ENCODE peak calls at places on chromosomes 1 and 21, in seven cellular contexts. P, I, T, J, N, M and K are unnamed samples.

GRCh38 chr1:44881011-44881632 is 38.1 kb upstream of the PTCH2 start:
- DNase-seq in T (peak; percentile 85), J (no peak), P (no peak), N (no peak), I (no peak), M (no peak), K (no peak)

GRCh38 chr1:204494281-204495077 is at the start of gene PIK3C2B:
- DNase-seq in P (peak; percentile 69), I (peak; percentile 94), J (peak; percentile 89), M (peak; percentile 82), N (peak; percentile 86), T (peak; percentile 73), K (peak; percentile 76)

GRCh38 chr1:65069186-65069585 is 78.8 kb upstream of the AK4 start:
- DNase-seq in J (no peak), T (no peak), P (no peak), N (no peak), I (no peak), M (no peak), K (no peak)

GRCh38 chr1:12056331-12056841 is 6.7 kb upstream of the TNFRSF8 start:
- DNase-seq in J (no peak), T (peak; percentile 25), I (no peak), N (no peak), P (no peak), M (no peak), K (no peak)

GRCh38 chr21:18603246-18603645 is 199.7 kb upstream of the TMPRSS15 start:
- DNase-seq in J (no peak), N (no peak), I (no peak), M (no peak), P (no peak), T (no peak), K (no peak)

GRCh38 chr1:26127235-26128163 is 15.9 kb downstream of the PDIK1L start:
- DNase-seq in J (no peak), M (peak; percentile 2), T (no peak), N (no peak), P (no peak), I (peak; percentile 55), K (peak; percentile 64)

GRCh38 chr1:166170075-166170474 is 3.3 kb upstream of the FAM78B start:
- DNase-seq in N (no peak), T (no peak), I (no peak), P (no peak), M (no peak), J (no peak), K (no peak)

GRCh38 chr1:233112184-233113008 is 162.0 kb downstream of the NTPCR start:
- DNase-seq in I (peak; percentile 74), J (peak; percentile 34), N (peak; percentile 5), M (no peak), P (no peak), T (peak; percentile 21), K (peak; percentile 51)

GRCh38 chr1:20466231-20466630 is 19.8 kb downstream of the CAMK2N1 start:
- DNase-seq in P (no peak), I (no peak), T (no peak), M (no peak), N (no peak), J (no peak), K (no peak)

GRCh38 chr1:220307528-220308100 is 35.4 kb upstream of the RAB3GAP2 start:
- DNase-seq in J (no peak), P (no peak), N (no peak), T (no peak), M (no peak), I (no peak), K (no peak)

GRCh38 chr1:198904356-198904755 is 265.5 kb downstream of the PTPRC start:
- DNase-seq in I (no peak), M (no peak), P (no peak), J (peak; percentile 57), N (no peak), T (peak; percentile 64), K (no peak)

GRCh38 chr1:89624715-89625323 is 8.1 kb upstream of the LRRC8C start:
- DNase-seq in M (no peak), T (no peak), P (no peak), N (no peak), J (no peak), I (no peak), K (no peak)

GRCh38 chr1:179287946-179288345 is 5.7 kb upstream of the SOAT1 start:
- DNase-seq in T (no peak), N (no peak), P (no peak), J (no peak), M (no peak), I (no peak), K (no peak)

GRCh38 chr21:45318146-45318555 is 30.5 kb upstream of the POFUT2 start:
- DNase-seq in N (no peak), J (no peak), I (no peak), P (no peak), T (no peak), M (no peak), K (no peak)

GRCh38 chr1:36466370-36467026 is 2.3 kb upstream of the MRPS15 start:
- DNase-seq in T (no peak), M (no peak), I (no peak), J (no peak), N (no peak), P (no peak), K (no peak)

GRCh38 chr21:14356771-14357170 is 26.2 kb downstream of the HSPA13 start:
- DNase-seq in J (no peak), N (no peak), I (no peak), T (no peak), P (no peak), M (no peak), K (no peak)

GRCh38 chr1:50861742-50862141 is 98.3 kb downstream of the FAF1 start:
- DNase-seq in J (no peak), M (no peak), I (no peak), P (no peak), T (no peak), N (no peak), K (no peak)

GRCh38 chr1:72051538-72051937 is 230.8 kb downstream of the NEGR1 start:
- DNase-seq in J (no peak), P (no peak), M (no peak), I (no peak), T (no peak), N (no peak), K (no peak)

GRCh38 chr1:15027515-15027948 is 126.0 kb upstream of the TMEM51 start:
- DNase-seq in N (peak; percentile 63), T (peak; percentile 54), P (no peak), I (peak; percentile 72), M (peak; percentile 72), J (peak; percentile 63), K (peak; percentile 93)

GRCh38 chr1:15029786-15030185 is 123.8 kb upstream of the TMEM51 start:
- DNase-seq in M (no peak), I (no peak), T (no peak), N (no peak), P (no peak), J (no peak), K (no peak)

GRCh38 chr1:15029036-15029435 is 124.5 kb upstream of the TMEM51 start:
- DNase-seq in P (no peak), T (no peak), M (no peak), I (no peak), N (no peak), J (no peak), K (no peak)

GRCh38 chr1:15026114-15026483 is 127.4 kb upstream of the TMEM51 start:
- DNase-seq in T (no peak), I (no peak), N (no peak), P (no peak), J (no peak), M (no peak), K (no peak)

GRCh38 chr1:15028117-15028516 is 125.4 kb upstream of the TMEM51 start:
- DNase-seq in M (no peak), N (peak; percentile 39), J (peak; percentile 66), T (peak; percentile 85), P (no peak), I (peak; percentile 86), K (peak; percentile 94)
- H3K4ac ChIP-seq in M (no peak overlapping the region), N (no peak overlapping the region), J (peak overlapping the region; percentile 17), T (peak overlapping the region; percentile 30), P (peak overlapping the region; percentile 57), I (no peak overlapping the region), K (no peak overlapping the region)

GRCh38 chr1:47972864-47973437 is 24.2 kb downstream of the TRABD2B start:
- DNase-seq in T (no peak), N (no peak), M (no peak), J (no peak), I (no peak), P (no peak), K (no peak)
- H3K18ac ChIP-seq in T (no peak overlapping the region), N (no peak overlapping the region), M (no peak overlapping the region), J (no peak overlapping the region), I (no peak overlapping the region), P (no peak overlapping the region), K (no peak overlapping the region)

GRCh38 chr1:87221008-87221407 is 107.7 kb upstream of the LMO4 start:
- DNase-seq in M (no peak), I (peak; percentile 36), N (no peak), P (no peak), T (peak; percentile 40), J (no peak), K (peak; percentile 95)

GRCh38 chr1:87215592-87215991 is 113.1 kb upstream of the LMO4 start:
- DNase-seq in T (no peak), M (no peak), N (no peak), P (no peak), I (no peak), J (no peak), K (no peak)

GRCh38 chr1:87219626-87220025 is 109.1 kb upstream of the LMO4 start:
- DNase-seq in J (no peak), N (no peak), T (no peak), M (no peak), I (no peak), P (no peak), K (no peak)

GRCh38 chr1:87224209-87224608 is 104.5 kb upstream of the LMO4 start:
- DNase-seq in I (no peak), P (no peak), M (no peak), T (peak; percentile 100), N (no peak), J (peak; percentile 85), K (peak; percentile 68)

GRCh38 chr1:87219141-87219540 is 109.5 kb upstream of the LMO4 start:
- DNase-seq in M (no peak), J (no peak), P (no peak), I (peak; percentile 19), T (no peak), N (no peak), K (no peak)
- H3K4ac ChIP-seq in M (no peak overlapping the region), J (no peak overlapping the region), P (no peak overlapping the region), I (no peak overlapping the region), T (no peak overlapping the region), N (no peak overlapping the region), K (no peak overlapping the region)

GRCh38 chr1:227253065-227253464 is 65.2 kb downstream of the CDC42BPA start:
- DNase-seq in M (no peak), I (no peak), J (no peak), P (no peak), N (no peak), T (no peak), K (no peak)
- H3K18ac ChIP-seq in M (no peak overlapping the region), I (no peak overlapping the region), J (no peak overlapping the region), P (no peak overlapping the region), N (no peak overlapping the region), T (no peak overlapping the region), K (no peak overlapping the region)